ENCODE peak calls at places on chromosomes 11 and 22, in six cellular contexts. Z is AG08395, I is M059J, V is iPS DF 6.9, J is AG04450, A is HFFc6. O is an unnamed sample.

GRCh38 chr11:128936546-128937275 is 6.0 kb downstream of the TP53AIP1 start:
- DNase-seq in I (peak; percentile 36), Z (no peak), V (peak; percentile 55), J (no peak), A (no peak), O (no peak)

GRCh38 chr11:22787565-22788162 is 41.9 kb downstream of the SVIP start:
- DNase-seq in I (peak; percentile 49), J (peak; percentile 29), Z (peak; percentile 56), V (peak; percentile 2), A (peak; percentile 6), O (peak; percentile 77)

GRCh38 chr11:10493041-10493663 is 38.1 kb downstream of the AMPD3 start:
- DNase-seq in V (no peak), I (no peak), J (no peak), A (no peak), Z (no peak), O (no peak)

GRCh38 chr11:125465254-125465653 is 30.8 kb downstream of the FEZ1 start:
- DNase-seq in V (no peak), A (no peak), J (no peak), Z (no peak), I (no peak), O (no peak)

GRCh38 chr22:21857501-21857914 is 9.9 kb downstream of the MAPK1 start:
- DNase-seq in I (no peak), V (no peak), A (no peak), J (no peak), Z (no peak), O (no peak)

GRCh38 chr22:46572911-46573780 is 35.7 kb upstream of the CELSR1 start:
- DNase-seq in A (no peak), I (no peak), V (no peak), Z (no peak), J (no peak), O (no peak)

GRCh38 chr11:43693069-43693468 is 12.5 kb downstream of the HSD17B12 start:
- DNase-seq in I (no peak), Z (no peak), V (no peak), J (no peak), A (no peak), O (no peak)

GRCh38 chr11:15204766-15205165 is 90.0 kb downstream of the INSC start:
- DNase-seq in V (no peak), I (no peak), J (no peak), A (no peak), Z (no peak), O (no peak)

GRCh38 chr11:134024420-134025085 is 44.3 kb upstream of the JAM3 start:
- DNase-seq in Z (peak; percentile 76), V (no peak), A (peak; percentile 81), I (peak; percentile 88), J (no peak), O (no peak)

GRCh38 chr11:121291896-121292502 is 572 bp upstream of the SC5D start:
- DNase-seq in V (no peak), J (no peak), I (peak; percentile 13), Z (no peak), A (no peak), O (peak; percentile 48)

GRCh38 chr11:44097821-44098220 is 2.3 kb downstream of the EXT2 start:
- DNase-seq in V (no peak), Z (peak; percentile 24), A (no peak), J (no peak), I (peak; percentile 49), O (no peak)

GRCh38 chr11:2185324-2186085 is 13.9 kb upstream of the TH start:
- DNase-seq in V (no peak), I (peak; percentile 40), Z (no peak), J (no peak), A (no peak), O (peak; percentile 37)

GRCh38 chr11:86610559-86611341 is 61.7 kb downstream of the ME3 start:
- DNase-seq in J (no peak), A (no peak), V (no peak), Z (no peak), I (peak; percentile 35), O (no peak)

GRCh38 chr11:68950268-68950667 is 30.5 kb downstream of the MRGPRD start:
- DNase-seq in A (peak; percentile 16), I (peak; percentile 26), V (no peak), J (no peak), Z (peak; percentile 47), O (no peak)

GRCh38 chr11:17579451-17579850 is 32.4 kb downstream of the OTOG start:
- DNase-seq in V (no peak), I (no peak), Z (no peak), A (no peak), J (no peak), O (no peak)

GRCh38 chr22:46737105-46737975 is 712 bp downstream of the CERK start:
- DNase-seq in A (no peak), Z (peak; percentile 35), V (no peak), J (no peak), I (peak; percentile 21), O (no peak)

GRCh38 chr11:63427971-63428508 is 58.5 kb downstream of the SLC22A9 start:
- DNase-seq in A (no peak), V (no peak), J (no peak), Z (no peak), I (no peak), O (no peak)

GRCh38 chr11:72625746-72626636 is 48.2 kb downstream of the PDE2A start:
- DNase-seq in J (no peak), A (no peak), Z (peak; percentile 32), I (no peak), V (no peak), O (no peak)

GRCh38 chr11:92111291-92111690 is 113.3 kb upstream of the FAT3 start:
- DNase-seq in J (no peak), V (no peak), Z (no peak), I (peak; percentile 78), A (no peak), O (no peak)

GRCh38 chr22:39623603-39624500 is 53.3 kb downstream of the CACNA1I start:
- DNase-seq in Z (no peak), V (no peak), I (no peak), J (no peak), A (no peak), O (no peak)

GRCh38 chr11:123760894-123761293 is 6.6 kb upstream of the OR6X1 start:
- DNase-seq in A (no peak), I (no peak), V (no peak), Z (no peak), J (no peak), O (no peak)

GRCh38 chr11:73975479-73975757 is 7.2 kb downstream of the UCP2 start:
- DNase-seq in I (no peak), J (no peak), V (no peak), Z (no peak), A (no peak), O (no peak)

GRCh38 chr22:31346733-31347250 is 646 bp upstream of the PATZ1 start:
- DNase-seq in A (no peak), Z (peak; percentile 41), V (no peak), I (peak; percentile 53), J (no peak), O (no peak)

GRCh38 chr22:39092111-39092867 is 4.8 kb upstream of the APOBEC3H start:
- DNase-seq in J (no peak), A (no peak), I (no peak), V (no peak), Z (no peak), O (no peak)

GRCh38 chr22:42357221-42357620 is 75.0 kb downstream of the NFAM1 start:
- DNase-seq in J (no peak), A (no peak), V (no peak), Z (no peak), I (no peak), O (no peak)

GRCh38 chr11:128359515-128359914 is 227.8 kb downstream of the ETS1 start:
- DNase-seq in A (peak; percentile 30), V (no peak), Z (peak; percentile 53), J (no peak), I (peak; percentile 89), O (no peak)

GRCh38 chr22:48756146-48757111 is 1071.2 kb downstream of the BRD1 start:
- DNase-seq in J (no peak), I (no peak), Z (no peak), A (no peak), V (no peak), O (no peak)

GRCh38 chr11:103532133-103532788 is 423.0 kb downstream of the DYNC2H1 start:
- DNase-seq in V (no peak), J (peak; percentile 26), Z (peak; percentile 64), A (peak; percentile 85), I (peak; percentile 91), O (no peak)

GRCh38 chr22:24503137-24503850 is 8.2 kb downstream of the UPB1 start:
- DNase-seq in Z (peak; percentile 81), I (peak; percentile 74), A (peak; percentile 46), V (no peak), J (no peak), O (peak; percentile 46)